ENCODE peak calls at places on chromosomes 2 and 18, in eight cellular contexts. R, O, E, M, A, C, Q and Y are unnamed samples.
A peak's percentile ranks its signal among the peaks of the same experiment; 100 is the strongest.

GRCh38 chr2:191013876-191014652 is at the start of gene STAT1:
- DNase-seq in R (peak; percentile 97), O (peak; percentile 98), E (peak; percentile 89), M (peak; percentile 90), A (peak; percentile 68), C (peak; percentile 93), Q (peak; percentile 62), Y (peak; percentile 90)

GRCh38 chr2:20291106-20291564 is 59.5 kb downstream of the PUM2 start:
- DNase-seq in R (peak; percentile 88), O (no peak), E (peak; percentile 2), M (no peak), A (peak; percentile 2), C (peak; percentile 11), Q (no peak), Y (no peak)

GRCh38 chr2:100752628-100753333 is 67.2 kb upstream of the NPAS2 start:
- DNase-seq in R (peak; percentile 88), O (peak; percentile 86), E (no peak), M (no peak), A (no peak), C (no peak), Q (no peak), Y (no peak)

GRCh38 chr2:150464270-150464669 is 23.2 kb downstream of the RND3 start:
- DNase-seq in R (no peak), O (no peak), E (no peak), M (no peak), A (no peak), C (no peak), Q (no peak), Y (no peak)

GRCh38 chr2:149470046-149470445 is 117.5 kb downstream of the MMADHC start:
- DNase-seq in R (no peak), O (no peak), E (no peak), M (no peak), A (no peak), C (no peak), Q (no peak), Y (no peak)

GRCh38 chr2:109382946-109383345 is 230.8 kb downstream of the SEPTIN10 start:
- DNase-seq in R (peak; percentile 20), O (peak; percentile 94), E (peak; percentile 54), M (peak; percentile 7), A (no peak), C (peak; percentile 87), Q (peak; percentile 60), Y (peak; percentile 11)

GRCh38 chr18:21739604-21740473 is 753 bp upstream of the MIB1 start:
- DNase-seq in R (peak; percentile 23), O (no peak), E (no peak), M (no peak), A (no peak), C (peak; percentile 11), Q (no peak), Y (no peak)

GRCh38 chr2:68709421-68709911 is 25.1 kb upstream of the ARHGAP25 start:
- DNase-seq in R (peak; percentile 51), O (peak; percentile 62), E (peak; percentile 18), M (no peak), A (no peak), C (no peak), Q (peak; percentile 5), Y (no peak)

GRCh38 chr2:97870396-97870843 is 125.3 kb downstream of the TMEM131 start:
- DNase-seq in R (peak; percentile 30), O (peak; percentile 17), E (no peak), M (peak; percentile 59), A (peak; percentile 69), C (peak; percentile 26), Q (no peak), Y (peak; percentile 46)

GRCh38 chr2:29446852-29447251 is 331.6 kb downstream of the CLIP4 start:
- DNase-seq in R (no peak), O (no peak), E (no peak), M (no peak), A (no peak), C (no peak), Q (no peak), Y (no peak)

GRCh38 chr2:195407782-195408181 is 249.2 kb upstream of the SLC39A10 start:
- DNase-seq in R (peak; percentile 48), O (no peak), E (no peak), M (no peak), A (no peak), C (no peak), Q (no peak), Y (no peak)

GRCh38 chr18:25726278-25726677 is 364.1 kb downstream of the SS18 start:
- DNase-seq in R (no peak), O (no peak), E (no peak), M (no peak), A (no peak), C (no peak), Q (peak; percentile 5), Y (no peak)

GRCh38 chr2:27350106-27350693 is 6.4 kb downstream of the GTF3C2 start:
- DNase-seq in R (no peak), O (no peak), E (no peak), M (no peak), A (no peak), C (no peak), Q (no peak), Y (no peak)

GRCh38 chr2:120673571-120674061 is 62.1 kb upstream of the GLI2 start:
- DNase-seq in R (no peak), O (no peak), E (no peak), M (no peak), A (no peak), C (no peak), Q (no peak), Y (no peak)

GRCh38 chr2:18752667-18753422 is 163.5 kb upstream of the NT5C1B start:
- DNase-seq in R (no peak), O (no peak), E (no peak), M (no peak), A (no peak), C (no peak), Q (no peak), Y (no peak)

GRCh38 chr2:50787636-50788035 is 244.3 kb downstream of the NRXN1 start:
- DNase-seq in R (no peak), O (no peak), E (no peak), M (no peak), A (no peak), C (no peak), Q (no peak), Y (no peak)

GRCh38 chr2:8558096-8558495 is 123.8 kb upstream of the ID2 start:
- DNase-seq in R (no peak), O (no peak), E (no peak), M (no peak), A (no peak), C (no peak), Q (no peak), Y (no peak)

GRCh38 chr18:44453505-44453904 is 227.2 kb upstream of the SETBP1 start:
- DNase-seq in R (no peak), O (no peak), E (no peak), M (no peak), A (no peak), C (no peak), Q (no peak), Y (no peak)

GRCh38 chr2:172283476-172283875 is 143.9 kb upstream of the ITGA6 start:
- DNase-seq in R (no peak), O (peak; percentile 54), E (no peak), M (no peak), A (no peak), C (no peak), Q (no peak), Y (no peak)

GRCh38 chr2:40224321-40224720 is 227.6 kb downstream of the SLC8A1 start:
- DNase-seq in R (no peak), O (no peak), E (no peak), M (no peak), A (no peak), C (no peak), Q (no peak), Y (no peak)

GRCh38 chr2:102159295-102159694 is 16.7 kb downstream of the IL1R1 start:
- DNase-seq in R (no peak), O (no peak), E (no peak), M (no peak), A (no peak), C (no peak), Q (no peak), Y (no peak)

GRCh38 chr2:51795248-51795888 is 763.4 kb upstream of the NRXN1 start:
- DNase-seq in R (no peak), O (no peak), E (peak; percentile 50), M (no peak), A (no peak), C (no peak), Q (no peak), Y (no peak)

GRCh38 chr2:69559696-69560482 is 83.7 kb downstream of the AAK1 start:
- DNase-seq in R (peak; percentile 54), O (peak; percentile 82), E (peak; percentile 20), M (no peak), A (peak; percentile 41), C (no peak), Q (no peak), Y (no peak)

GRCh38 chr2:132272713-132273112 is 111.0 kb upstream of the ANKRD30BL start:
- DNase-seq in R (no peak), O (no peak), E (no peak), M (no peak), A (no peak), C (no peak), Q (no peak), Y (no peak)